ENCODE peak calls at places on chromosomes 2 and 18, in ten cellular contexts. H is Peyer's patch, U is IMR-90, N is neural progenitor cell, C is mesendoderm, J is trophoblast cell, R is psoas muscle, V is mammary epithelial cell, B is left lung, D is right lobe of liver. Z is an unnamed sample. For H3K36me3, the result is how much of the 10 kb centered on the place peaks cover.

GRCh38 chr18:52387246-52387645 is 47.2 kb downstream of the DCC start:
- DNase-seq in H (no peak), U (no peak), N (no peak), C (no peak), J (no peak), R (no peak), V (no peak), B (no peak), D (no peak), Z (no peak)

GRCh38 chr18:45412577-45412976 is 202.7 kb upstream of the SLC14A2 start:
- DNase-seq in H (no peak), U (no peak), N (no peak), C (peak), J (peak), R (no peak), V (peak), B (no peak), D (no peak), Z (no peak)

GRCh38 chr2:240499309-240500301 is 58.2 kb downstream of the ANKMY1 start:
- DNase-seq in H (no peak), U (no peak), N (no peak), C (no peak), J (no peak), R (no peak), V (no peak), B (no peak), D (no peak), Z (no peak)

GRCh38 chr2:179936654-179937053 is 70.4 kb downstream of the CWC22 start:
- DNase-seq in H (peak), U (no peak), N (peak), C (peak), J (peak), R (no peak), V (peak), B (no peak), D (peak), Z (peak)

GRCh38 chr2:110638976-110639695 is 38.7 kb downstream of the BUB1 start:
- DNase-seq in H (no peak), U (no peak), N (no peak), C (no peak), J (peak), R (no peak), V (no peak), B (no peak), D (no peak), Z (no peak)

GRCh38 chr2:15554525-15555218 is 6.5 kb downstream of the NBAS start:
- DNase-seq in H (no peak), U (peak), N (no peak), C (no peak), J (no peak), R (no peak), V (no peak), B (no peak), D (no peak), Z (no peak)

GRCh38 chr2:64491426-64491825 is 32.7 kb upstream of the AFTPH start:
- DNase-seq in H (no peak), U (peak), N (no peak), C (no peak), J (peak), R (no peak), V (no peak), B (no peak), D (no peak), Z (no peak)

GRCh38 chr2:34912084-34912483 is 1313.0 kb upstream of the FAM98A start:
- DNase-seq in H (no peak), U (no peak), N (no peak), C (no peak), J (no peak), R (no peak), V (no peak), B (no peak), D (no peak), Z (no peak)

GRCh38 chr2:144320491-144320890 is 199.4 kb downstream of the ZEB2 start:
- DNase-seq in H (no peak), U (peak), N (no peak), C (no peak), J (no peak), R (no peak), V (peak), B (no peak), D (no peak), Z (no peak)

GRCh38 chr18:55886886-55887285 is 298.9 kb upstream of the TCF4 start:
- DNase-seq in H (no peak), U (no peak), N (no peak), C (no peak), J (no peak), R (no peak), V (no peak), B (no peak), D (no peak), Z (no peak)

GRCh38 chr18:57885931-57886330 is 82.8 kb upstream of the ATP8B1 start:
- DNase-seq in H (no peak), U (no peak), N (no peak), C (no peak), J (no peak), R (no peak), V (peak), B (no peak), D (no peak), Z (no peak)

GRCh38 chr2:1642066-1642861 is 102.1 kb downstream of the PXDN start:
- DNase-seq in H (no peak), U (peak), N (no peak), C (peak), J (no peak), R (no peak), V (no peak), B (peak), D (no peak), Z (no peak)

GRCh38 chr2:64260817-64261216 is 116.6 kb upstream of the PELI1 start:
- DNase-seq in H (peak), U (no peak), N (peak), C (no peak), J (peak), R (peak), V (no peak), B (peak), D (peak), Z (peak)

GRCh38 chr2:129178356-129178755 is 801.1 kb upstream of the RAB6C start:
- DNase-seq in H (no peak), U (no peak), N (no peak), C (no peak), J (no peak), R (peak), V (peak), B (no peak), D (no peak), Z (no peak)

GRCh38 chr2:201879986-201880385 is 73.6 kb downstream of the CDK15 start:
- DNase-seq in H (no peak), U (peak), N (no peak), C (no peak), J (no peak), R (no peak), V (no peak), B (no peak), D (no peak), Z (no peak)

GRCh38 chr2:38613126-38613848 is 10.6 kb upstream of the HNRNPLL start:
- DNase-seq in H (no peak), U (peak), N (no peak), C (no peak), J (no peak), R (no peak), V (no peak), B (no peak), D (no peak), Z (no peak)

GRCh38 chr2:207141381-207141780 is 24.4 kb downstream of the KLF7 start:
- DNase-seq in H (no peak), U (no peak), N (no peak), C (no peak), J (no peak), R (no peak), V (no peak), B (no peak), D (no peak), Z (no peak)

GRCh38 chr2:223010641-223011040 is 41.3 kb upstream of the KCNE4 start:
- DNase-seq in H (no peak), U (peak), N (no peak), C (no peak), J (no peak), R (no peak), V (peak), B (no peak), D (no peak), Z (no peak)

GRCh38 chr18:50056185-50056584 is 138.8 kb downstream of the MYO5B start:
- DNase-seq in H (no peak), U (no peak), N (no peak), C (no peak), J (no peak), R (no peak), V (no peak), B (no peak), D (no peak), Z (no peak)

GRCh38 chr18:50055474-50055873 is 139.5 kb downstream of the MYO5B start:
- DNase-seq in H (no peak), U (no peak), N (no peak), C (no peak), J (no peak), R (no peak), V (no peak), B (no peak), D (no peak), Z (no peak)

GRCh38 chr18:50057009-50057408 is 137.9 kb downstream of the MYO5B start:
- DNase-seq in H (no peak), U (no peak), N (no peak), C (peak), J (peak), R (no peak), V (no peak), B (no peak), D (no peak), Z (no peak)

GRCh38 chr18:50053142-50053541 is 141.8 kb downstream of the MYO5B start:
- DNase-seq in H (no peak), U (no peak), N (no peak), C (no peak), J (no peak), R (no peak), V (no peak), B (no peak), D (no peak), Z (no peak)

GRCh38 chr18:50051288-50051687 is 143.7 kb downstream of the MYO5B start:
- DNase-seq in H (no peak), U (no peak), N (peak), C (peak), J (peak), R (no peak), V (peak), B (no peak), D (no peak), Z (no peak)
- H3K36me3 ChIP-seq in H (under half), U (under half), N (under half), C (under half), J (under half), R (under half), V (under half), B (under half), D (under half), Z (under half)

GRCh38 chr2:74046441-74046840 is 61.7 kb downstream of the TET3 start:
- DNase-seq in H (no peak), U (no peak), N (no peak), C (no peak), J (no peak), R (no peak), V (no peak), B (no peak), D (no peak), Z (no peak)
- H3K36me3 ChIP-seq in H (under half), U (under half), N (under half), C (under half), J (under half), R (under half), V (under half), B (under half), D (under half), Z (under half)

GRCh38 chr2:205746408-205746785 is 64.1 kb downstream of the NRP2 start:
- DNase-seq in H (peak), U (no peak), N (no peak), C (no peak), J (no peak), R (no peak), V (peak), B (peak), D (no peak), Z (no peak)
- H3K36me3 ChIP-seq in H (under half), U (half or more), N (under half), C (under half), J (under half), R (under half), V (under half), B (half or more), D (under half), Z (under half)

DNA sequence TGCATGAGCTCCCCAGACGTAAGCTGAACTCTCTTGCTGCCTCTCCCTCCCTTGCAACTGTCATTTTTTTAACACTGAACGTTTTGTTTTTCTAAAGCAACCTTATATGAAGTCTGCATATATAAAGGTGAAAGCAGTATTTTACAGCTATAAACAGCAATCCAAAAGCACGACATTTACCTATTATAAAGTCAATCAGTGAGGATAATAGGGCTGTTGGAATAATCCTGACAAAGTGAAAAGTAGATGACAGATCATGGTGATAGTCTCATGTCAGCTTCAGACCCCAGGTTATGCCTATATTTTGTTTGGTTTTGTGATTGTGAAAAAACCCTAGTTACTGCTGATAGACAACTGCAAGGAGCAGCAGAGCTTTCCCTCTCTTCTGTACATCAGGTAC is 195.8 kb downstream of the TNS1 start:
- DNase-seq in H (no peak), U (no peak), N (no peak), C (no peak), J (no peak), R (no peak), V (no peak), B (no peak), D (no peak), Z (no peak)
- H3K36me3 ChIP-seq in H (half or more), U (half or more), N (under half), C (under half), J (under half), R (under half), V (under half), B (half or more), D (under half), Z (under half)

GRCh38 chr18:13635046-13635445 is 91.3 kb downstream of the FAM210A start:
- DNase-seq in H (no peak), U (no peak), N (no peak), C (no peak), J (no peak), R (no peak), V (no peak), B (no peak), D (no peak), Z (no peak)
- H3K36me3 ChIP-seq in H (under half), U (under half), N (under half), C (under half), J (under half), R (under half), V (under half), B (under half), D (under half), Z (under half)

GRCh38 chr2:233142355-233142897 is 82.3 kb downstream of the INPP5D start:
- DNase-seq in H (peak), U (no peak), N (no peak), C (peak), J (no peak), R (no peak), V (no peak), B (no peak), D (no peak), Z (no peak)
- H3K36me3 ChIP-seq in H (under half), U (under half), N (under half), C (under half), J (under half), R (under half), V (under half), B (half or more), D (under half), Z (under half)

GRCh38 chr2:54668711-54669110 is 54.8 kb upstream of the EML6 start:
- DNase-seq in H (no peak), U (no peak), N (no peak), C (no peak), J (no peak), R (no peak), V (no peak), B (no peak), D (no peak), Z (no peak)
- H3K36me3 ChIP-seq in H (half or more), U (under half), N (under half), C (under half), J (under half), R (under half), V (under half), B (half or more), D (under half), Z (under half)

GRCh38 chr18:26524002-26524401 is 24.4 kb downstream of the KCTD1 start:
- DNase-seq in H (no peak), U (no peak), N (no peak), C (no peak), J (no peak), R (no peak), V (no peak), B (no peak), D (no peak), Z (no peak)

GRCh38 chr18:26526966-26527234 is 21.5 kb downstream of the KCTD1 start:
- DNase-seq in H (no peak), U (no peak), N (no peak), C (no peak), J (no peak), R (no peak), V (no peak), B (no peak), D (no peak), Z (no peak)

GRCh38 chr18:26521617-26522016 is 26.7 kb downstream of the KCTD1 start:
- DNase-seq in H (no peak), U (no peak), N (no peak), C (no peak), J (no peak), R (no peak), V (no peak), B (no peak), D (no peak), Z (no peak)

GRCh38 chr18:26524952-26525351 is 23.4 kb downstream of the KCTD1 start:
- DNase-seq in H (no peak), U (no peak), N (no peak), C (no peak), J (no peak), R (no peak), V (no peak), B (no peak), D (no peak), Z (no peak)

DNA sequence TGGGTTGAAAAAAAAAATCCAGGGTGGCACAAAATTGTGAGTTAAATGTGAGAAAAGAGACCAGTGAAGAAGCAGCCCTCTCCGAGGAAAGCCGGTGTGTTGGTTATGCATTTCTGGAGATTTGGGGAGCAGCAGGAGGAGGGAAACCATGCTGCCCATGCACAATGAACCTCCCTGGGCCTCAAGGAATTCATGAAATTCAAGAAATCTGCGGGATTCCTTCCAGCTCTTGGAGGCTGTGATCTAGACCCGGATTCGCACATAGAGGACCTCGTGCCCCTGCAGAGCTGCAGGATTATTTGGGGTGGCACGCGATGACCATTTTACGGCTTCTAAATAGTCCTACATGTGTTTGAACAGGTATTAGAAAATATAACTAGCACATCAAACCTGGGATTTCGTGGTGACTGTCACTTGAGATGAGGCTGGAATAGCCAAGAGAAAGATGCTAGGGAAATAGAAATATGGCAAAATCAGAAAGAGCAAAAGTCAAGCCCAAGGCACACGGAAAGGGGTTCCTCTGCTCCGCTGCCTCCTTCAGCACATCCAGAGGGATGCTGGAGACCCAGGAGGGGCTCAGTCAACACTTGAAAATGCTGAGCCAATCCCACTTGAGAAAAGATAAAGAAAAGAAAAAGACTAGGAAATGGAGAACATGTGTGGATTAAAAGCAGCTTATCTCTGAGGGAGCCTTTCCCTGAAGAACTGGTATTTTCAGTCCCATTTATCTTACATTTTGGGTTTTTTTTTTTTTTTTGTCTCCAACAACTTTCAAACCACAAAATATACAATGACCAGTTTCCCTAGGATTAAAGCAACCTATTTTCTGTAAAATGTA is 22.0 kb downstream of the KCTD1 start:
- DNase-seq in H (no peak), U (no peak), N (peak), C (peak), J (peak), R (no peak), V (no peak), B (no peak), D (no peak), Z (no peak)
- H3K36me3 ChIP-seq in H (under half), U (under half), N (under half), C (under half), J (under half), R (under half), V (under half), B (under half), D (under half), Z (under half)

GRCh38 chr2:106119074-106119473 is 75.0 kb downstream of the UXS1 start:
- DNase-seq in H (no peak), U (no peak), N (no peak), C (no peak), J (no peak), R (no peak), V (no peak), B (no peak), D (no peak), Z (no peak)

GRCh38 chr2:106120432-106120831 is 73.7 kb downstream of the UXS1 start:
- DNase-seq in H (no peak), U (no peak), N (no peak), C (no peak), J (no peak), R (no peak), V (no peak), B (no peak), D (no peak), Z (no peak)

GRCh38 chr2:106116248-106116647 is 77.9 kb downstream of the UXS1 start:
- DNase-seq in H (no peak), U (no peak), N (no peak), C (no peak), J (no peak), R (no peak), V (no peak), B (no peak), D (no peak), Z (no peak)

GRCh38 chr2:106117347-106117746 is 76.8 kb downstream of the UXS1 start:
- DNase-seq in H (no peak), U (no peak), N (no peak), C (no peak), J (no peak), R (no peak), V (no peak), B (no peak), D (no peak), Z (no peak)

DNA sequence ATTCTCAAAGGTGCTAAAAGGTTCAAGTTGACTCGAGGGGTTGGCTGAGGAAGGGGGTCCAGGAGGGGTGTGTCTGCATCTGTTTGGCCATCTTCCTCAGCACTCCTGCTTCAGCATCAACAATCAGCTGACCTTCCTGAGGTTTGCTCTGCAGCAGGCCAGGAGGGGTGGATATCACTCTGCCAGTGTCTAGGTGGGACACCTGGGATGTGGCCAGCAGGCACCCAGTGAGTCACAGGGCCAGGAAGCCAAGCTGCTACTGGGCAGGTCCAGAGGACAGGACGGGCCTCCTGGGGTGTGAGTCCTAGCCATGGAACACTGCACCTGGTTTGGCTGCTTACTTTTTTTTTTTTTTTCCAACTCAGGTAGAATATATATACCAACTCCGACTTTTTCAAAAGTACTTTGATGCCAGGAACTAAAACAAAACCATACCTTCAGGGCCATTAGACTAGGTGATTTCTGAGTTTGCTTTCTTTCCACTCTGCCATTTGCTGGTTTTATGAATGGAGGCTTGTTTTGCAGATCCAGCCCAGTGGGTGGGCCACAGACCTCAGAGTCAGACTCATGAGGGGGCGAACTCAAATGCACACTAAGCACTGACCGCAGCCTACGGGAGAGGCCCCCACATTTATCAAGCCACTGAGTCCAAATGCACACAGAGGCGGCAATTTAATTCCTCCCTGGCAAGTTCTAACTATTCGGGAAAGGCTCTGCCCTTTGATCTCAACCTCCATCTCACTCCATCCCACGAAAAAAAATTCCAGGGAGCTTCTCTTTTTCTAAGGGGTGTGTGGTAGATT is 76.0 kb downstream of the UXS1 start:
- DNase-seq in H (no peak), U (no peak), N (no peak), C (no peak), J (peak), R (no peak), V (peak), B (no peak), D (no peak), Z (no peak)
- H3K36me3 ChIP-seq in H (under half), U (under half), N (under half), C (under half), J (under half), R (under half), V (under half), B (half or more), D (under half), Z (under half)

GRCh38 chr2:9599430-9599829 is 31.4 kb downstream of the YWHAQ start:
- DNase-seq in H (no peak), U (no peak), N (no peak), C (no peak), J (no peak), R (no peak), V (no peak), B (no peak), D (no peak), Z (no peak)
- H3K36me3 ChIP-seq in H (under half), U (under half), N (under half), C (under half), J (under half), R (under half), V (under half), B (under half), D (under half), Z (under half)

Z was measured in testis.